ENCODE peak calls at places on chromosomes 11 and 22, in four cellular contexts. U is prostate gland, R is K562, Q is HepG2. S is an unnamed sample. For H3K4me1, the result is how much of the 10 kb centered on the place peaks cover.

GRCh38 chr11:42013656-42014201 is 554.3 kb upstream of the LRRC4C start:
- DNase-seq in R (no peak), Q (no peak), U (no peak), S (no peak)

GRCh38 chr11:40288212-40288803 is 1171.1 kb downstream of the LRRC4C start:
- DNase-seq in U (no peak), R (no peak), Q (no peak), S (no peak)

GRCh38 chr11:10305262-10305963 is 540 bp downstream of the ADM start:
- DNase-seq in U (no peak), Q (peak), R (peak), S (no peak)

GRCh38 chr11:14258177-14258935 is 100.6 kb downstream of the RRAS2 start:
- DNase-seq in R (no peak), Q (peak), U (no peak), S (no peak)

GRCh38 chr22:17981497-17981896 is 42.9 kb downstream of the MICAL3 start:
- DNase-seq in Q (no peak), U (no peak), R (no peak), S (no peak)

GRCh38 chr11:62464655-62465054 is 45.8 kb downstream of the SCGB1A1 start:
- DNase-seq in R (no peak), U (no peak), Q (no peak), S (no peak)

GRCh38 chr22:22823126-22823804 is 64.4 kb upstream of the IGLL5 start:
- DNase-seq in Q (no peak), U (no peak), R (no peak), S (no peak)

GRCh38 chr22:25098445-25099081 is 101.1 kb upstream of the CRYBB3 start:
- DNase-seq in Q (no peak), U (no peak), R (no peak), S (no peak)

GRCh38 chr11:28529540-28530410 is 421.6 kb downstream of the METTL15 start:
- DNase-seq in Q (peak), R (peak), U (peak), S (no peak)

GRCh38 chr22:50261615-50262459 is at the start of gene MAPK12:
- DNase-seq in R (peak), Q (no peak), U (no peak), S (no peak)

DNA sequence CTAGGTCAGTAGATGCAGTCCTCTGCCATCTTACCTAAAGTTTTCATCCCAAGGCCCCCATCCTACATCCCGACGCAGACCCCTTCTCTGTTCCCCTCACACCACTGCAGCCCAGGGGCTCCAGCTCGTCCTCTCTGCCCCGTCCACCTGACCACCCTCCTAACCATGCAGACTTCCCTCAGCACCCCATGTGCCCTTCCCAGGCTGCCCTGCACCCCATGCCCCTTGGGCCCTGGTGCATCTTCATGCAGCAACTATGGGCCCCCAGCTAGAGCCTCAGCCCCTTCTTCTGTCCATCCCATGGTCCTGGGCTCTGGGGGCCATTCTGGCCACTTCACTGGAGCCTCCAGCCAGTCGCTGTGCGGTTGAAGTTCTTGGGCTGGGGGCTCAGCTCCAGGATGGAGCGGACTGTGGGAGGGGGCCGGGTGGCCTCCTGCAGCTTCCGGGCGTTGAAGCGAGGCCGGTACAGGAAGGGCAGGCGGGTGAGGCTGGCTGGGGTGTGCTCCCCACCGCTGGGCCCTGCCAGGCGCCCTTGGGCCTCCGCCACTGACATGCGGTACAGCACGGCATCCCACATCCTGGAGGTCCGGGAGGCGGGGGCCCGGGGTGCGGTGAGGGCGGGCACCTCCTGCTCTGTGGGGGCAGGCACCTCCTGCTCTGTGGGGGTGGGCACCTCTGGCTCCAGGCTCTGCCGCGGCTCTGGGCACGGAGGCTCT is 2.7 kb downstream of the PRR33 start:
- DNase-seq in U (no peak), R (no peak), Q (no peak), S (no peak)
- H3K4me1 ChIP-seq in U (under half), R (under half), Q (under half), S (under half)

GRCh38 chr11:122140535-122140934 is 24.5 kb upstream of the BLID start:
- DNase-seq in U (no peak), R (no peak), Q (no peak), S (no peak)

GRCh38 chr11:122144752-122145151 is 28.7 kb upstream of the BLID start:
- DNase-seq in U (no peak), Q (no peak), R (no peak), S (no peak)

GRCh38 chr11:122138759-122139594 is 23.0 kb upstream of the BLID start:
- DNase-seq in Q (no peak), R (no peak), U (no peak), S (no peak)

GRCh38 chr11:122139595-122139866 is 23.5 kb upstream of the BLID start:
- DNase-seq in R (no peak), U (no peak), Q (peak), S (no peak)

DNA sequence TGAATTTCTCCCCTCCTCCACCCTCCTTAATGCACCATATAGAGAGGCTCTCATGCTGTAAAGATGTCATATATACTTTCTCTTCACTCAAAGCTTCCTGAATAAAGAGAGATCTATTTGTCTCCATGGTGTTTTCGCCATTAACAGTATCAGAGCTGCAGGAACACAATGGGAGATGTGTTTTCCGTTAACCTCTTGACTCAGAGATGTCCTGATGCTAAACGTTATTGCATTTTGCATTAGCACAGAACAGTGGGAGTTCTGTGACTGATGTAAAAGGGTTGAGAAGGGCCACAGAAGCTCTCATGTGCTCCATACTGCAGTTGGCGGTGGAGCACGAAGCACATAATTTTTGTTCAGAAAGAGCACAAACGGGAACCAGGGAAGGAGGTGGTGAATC is 25.7 kb upstream of the BLID start:
- DNase-seq in U (no peak), R (no peak), Q (no peak), S (no peak)
- TF ChIP-seq POLR2AphosphoS5 in U (no peak), R (no peak), Q (no peak), S (no peak)

GRCh38 chr11:74017631-74018030 is 8.7 kb upstream of the UCP3 start:
- DNase-seq in R (no peak), Q (no peak), U (no peak), S (no peak)
- H3K4me1 ChIP-seq in R (under half), Q (under half), U (under half), S (under half)

GRCh38 chr11:120184371-120184945 is 26.4 kb upstream of the OAF start:
- DNase-seq in U (no peak), R (no peak), Q (no peak), S (peak)

GRCh38 chr11:120185678-120186407 is 25.0 kb upstream of the OAF start:
- DNase-seq in R (no peak), U (no peak), Q (no peak), S (no peak)

GRCh38 chr11:120186408-120186798 is 24.4 kb upstream of the OAF start:
- DNase-seq in R (no peak), Q (no peak), U (no peak), S (peak)

GRCh38 chr11:120183701-120184141 is 27.1 kb upstream of the OAF start:
- DNase-seq in U (no peak), R (no peak), Q (no peak), S (peak)

GRCh38 chr11:120184946-120185677 is 25.7 kb upstream of the OAF start:
- DNase-seq in R (no peak), U (no peak), Q (peak), S (peak)
- TF ChIP-seq POLR2AphosphoS5 in R (no peak), U (no peak), Q (peak), S (no peak)

DNA sequence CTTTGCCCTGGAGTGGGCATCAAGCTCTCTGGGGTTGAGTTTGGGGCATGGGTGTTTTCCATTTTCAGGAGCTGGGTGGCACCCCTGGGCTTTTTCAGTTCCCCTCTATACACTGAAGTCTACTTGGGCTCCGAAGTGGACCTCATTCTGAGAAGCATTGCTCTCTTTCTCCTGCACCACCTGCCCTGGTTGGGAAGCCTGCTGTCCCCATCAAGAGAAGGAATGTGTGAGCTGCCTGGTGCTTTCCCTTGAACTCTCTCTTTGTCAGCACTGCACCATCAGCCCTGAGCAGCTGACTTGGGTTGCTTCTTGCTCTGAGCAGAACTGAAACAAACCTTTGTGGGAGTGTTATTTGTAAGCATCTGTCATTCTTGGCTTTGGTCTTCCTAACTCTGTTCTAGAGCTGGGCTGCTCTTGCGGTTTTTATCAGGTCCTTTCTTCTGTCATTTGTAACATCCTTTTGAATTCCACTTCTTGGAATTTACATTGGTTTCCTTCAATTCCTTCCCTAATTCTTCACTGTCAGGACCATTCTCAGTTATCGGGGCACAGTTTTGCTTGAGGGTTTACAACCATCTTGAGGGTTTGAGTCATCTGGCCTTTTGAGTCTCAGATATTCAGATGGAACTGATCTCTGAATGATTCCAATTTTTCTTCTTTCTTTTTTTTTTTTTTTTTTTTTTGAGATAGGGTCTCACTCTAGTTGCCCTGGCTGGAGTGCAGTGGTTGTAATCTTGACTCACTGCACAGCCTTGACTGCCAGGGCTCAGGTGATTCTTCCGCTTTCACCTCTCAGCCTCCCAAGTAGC is 20.5 kb downstream of the UBE2L3 start:
- DNase-seq in Q (no peak), U (no peak), R (peak), S (no peak)
- H3K4me1 ChIP-seq in Q (under half), U (under half), R (under half), S (under half)

S was measured in suprapubic skin.